ENCODE peak calls at places on chromosomes 16 and 17, in eight cellular contexts. E is PC-3; L is CD4-positive, CD25-positive, alpha-beta regulatory T cell; G is NT2/D1; T is heart right ventricle; Y is naive thymus-derived CD4-positive, alpha-beta T cell; P is CD4-positive, alpha-beta memory T cell; N is neuronal stem cell. Z is an unnamed sample. For H3K9me3, the result is how much of the 10 kb centered on the place peaks cover.

GRCh38 chr16:82888616-82889015 is 261.8 kb downstream of the CDH13 start:
- DNase-seq in G (no peak), E (no peak), N (no peak), P (no peak), Y (no peak), L (no peak), T (no peak), Z (peak)

GRCh38 chr17:6501359-6501758 is 55.0 kb downstream of the PITPNM3 start:
- DNase-seq in E (no peak), N (no peak), T (no peak), L (no peak), Y (no peak), P (no peak), G (no peak), Z (no peak)

GRCh38 chr16:81190667-81191066 is 47.8 kb upstream of the BCO1 start:
- DNase-seq in L (no peak), E (peak), N (no peak), P (no peak), Y (no peak), G (no peak), T (no peak), Z (no peak)

GRCh38 chr17:50052822-50053653 is 2.9 kb upstream of the ITGA3 start:
- DNase-seq in N (no peak), Y (no peak), P (no peak), T (peak), G (no peak), L (no peak), E (peak), Z (no peak)

GRCh38 chr16:47058295-47059086 is 85.0 kb upstream of the DNAJA2 start:
- DNase-seq in T (no peak), E (no peak), N (no peak), Y (no peak), G (no peak), L (no peak), P (no peak), Z (no peak)

GRCh38 chr17:57545836-57546305 is 199.2 kb downstream of the CCDC182 start:
- DNase-seq in P (no peak), E (no peak), Y (no peak), T (no peak), N (no peak), L (no peak), G (no peak), Z (peak)

GRCh38 chr17:79011451-79012147 is 2.0 kb upstream of the CANT1 start:
- DNase-seq in P (no peak), N (no peak), T (no peak), G (no peak), L (no peak), Y (no peak), E (peak), Z (no peak)

GRCh38 chr17:47952181-47953021 is 5.3 kb downstream of the PRR15L start:
- DNase-seq in N (no peak), Y (no peak), E (no peak), T (no peak), P (no peak), G (no peak), L (no peak), Z (no peak)

GRCh38 chr17:45143767-45144198 is 4.5 kb upstream of the HEXIM1 start:
- DNase-seq in P (no peak), T (peak), G (no peak), E (no peak), N (no peak), L (no peak), Y (peak), Z (no peak)

GRCh38 chr16:87661561-87661960 is 59.3 kb downstream of the JPH3 start:
- DNase-seq in E (peak), L (no peak), P (no peak), Y (no peak), G (peak), T (peak), N (peak), Z (peak)

GRCh38 chr16:82041542-82041941 is 6.5 kb downstream of the HSD17B2 start:
- DNase-seq in Y (no peak), N (no peak), E (no peak), T (no peak), P (no peak), G (no peak), L (no peak), Z (no peak)

GRCh38 chr16:11090947-11091785 is 146.8 kb downstream of the CLEC16A start:
- DNase-seq in L (no peak), P (no peak), N (no peak), Y (no peak), T (no peak), E (no peak), G (no peak), Z (no peak)

GRCh38 chr16:23146877-23147601 is 2.2 kb downstream of the USP31 start:
- DNase-seq in Y (no peak), N (no peak), G (no peak), T (no peak), E (no peak), P (no peak), L (no peak), Z (no peak)
- H3K4me3 ChIP-seq in Y (no peak), N (no peak), G (no peak), T (no peak), E (peak), P (no peak), L (no peak), Z (peak)

DNA sequence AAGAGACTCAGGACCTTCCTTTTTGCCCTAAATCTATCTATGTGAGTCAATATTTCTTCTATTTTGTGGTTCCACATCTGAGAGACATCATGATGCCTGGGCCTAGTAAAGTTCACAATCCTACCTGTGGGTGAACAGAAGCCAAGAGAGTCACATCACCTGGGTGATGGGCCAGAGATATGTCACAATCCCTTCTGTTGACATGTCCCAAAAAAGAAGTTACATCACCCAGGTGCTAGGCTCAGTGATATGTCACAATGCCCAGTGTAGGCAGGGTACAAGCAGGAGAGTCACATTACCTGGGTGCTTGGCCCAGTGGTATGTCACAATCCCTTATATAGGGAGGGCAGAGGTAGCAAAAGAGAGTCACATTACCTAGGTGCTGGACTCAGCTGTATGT is 2101.9 kb downstream of the TP53TG3F start:
- DNase-seq in L (no peak), P (no peak), Y (no peak), E (no peak), N (no peak), G (no peak), T (no peak), Z (no peak)
- H3K9me3 ChIP-seq in L (under half), P (under half), Y (under half), E (under half), N (half or more), G (under half), T (under half), Z (under half)

GRCh38 chr17:32795339-32795979 is 81.5 kb downstream of the MYO1D start:
- DNase-seq in P (no peak), Y (no peak), L (no peak), N (no peak), G (no peak), T (no peak), E (no peak), Z (peak)
- H3K4me3 ChIP-seq in P (no peak), Y (no peak), L (no peak), N (no peak), G (no peak), T (no peak), E (no peak), Z (no peak)

GRCh38 chr17:1643999-1644492 is 1.5 kb downstream of the SCARF1 start:
- DNase-seq in E (no peak), Y (no peak), N (no peak), G (no peak), L (no peak), P (no peak), T (no peak), Z (no peak)
- H3K9me3 ChIP-seq in E (under half), Y (under half), N (under half), G (under half), L (under half), P (under half), T (under half), Z (under half)

GRCh38 chr16:1510941-1511351 is 17.8 kb downstream of the TELO2 start:
- DNase-seq in T (no peak), E (no peak), P (no peak), L (no peak), Y (no peak), N (no peak), G (no peak), Z (no peak)

GRCh38 chr16:1511662-1512061 is 18.5 kb downstream of the TELO2 start:
- DNase-seq in T (no peak), Y (no peak), E (no peak), G (no peak), L (no peak), N (no peak), P (no peak), Z (no peak)

GRCh38 chr16:1510272-1510671 is 17.1 kb downstream of the TELO2 start:
- DNase-seq in P (no peak), N (no peak), E (no peak), G (no peak), T (no peak), L (no peak), Y (no peak), Z (no peak)

GRCh38 chr16:1508494-1509167 is 15.5 kb downstream of the TELO2 start:
- DNase-seq in T (no peak), E (no peak), Y (no peak), L (no peak), G (no peak), P (no peak), N (no peak), Z (no peak)

DNA sequence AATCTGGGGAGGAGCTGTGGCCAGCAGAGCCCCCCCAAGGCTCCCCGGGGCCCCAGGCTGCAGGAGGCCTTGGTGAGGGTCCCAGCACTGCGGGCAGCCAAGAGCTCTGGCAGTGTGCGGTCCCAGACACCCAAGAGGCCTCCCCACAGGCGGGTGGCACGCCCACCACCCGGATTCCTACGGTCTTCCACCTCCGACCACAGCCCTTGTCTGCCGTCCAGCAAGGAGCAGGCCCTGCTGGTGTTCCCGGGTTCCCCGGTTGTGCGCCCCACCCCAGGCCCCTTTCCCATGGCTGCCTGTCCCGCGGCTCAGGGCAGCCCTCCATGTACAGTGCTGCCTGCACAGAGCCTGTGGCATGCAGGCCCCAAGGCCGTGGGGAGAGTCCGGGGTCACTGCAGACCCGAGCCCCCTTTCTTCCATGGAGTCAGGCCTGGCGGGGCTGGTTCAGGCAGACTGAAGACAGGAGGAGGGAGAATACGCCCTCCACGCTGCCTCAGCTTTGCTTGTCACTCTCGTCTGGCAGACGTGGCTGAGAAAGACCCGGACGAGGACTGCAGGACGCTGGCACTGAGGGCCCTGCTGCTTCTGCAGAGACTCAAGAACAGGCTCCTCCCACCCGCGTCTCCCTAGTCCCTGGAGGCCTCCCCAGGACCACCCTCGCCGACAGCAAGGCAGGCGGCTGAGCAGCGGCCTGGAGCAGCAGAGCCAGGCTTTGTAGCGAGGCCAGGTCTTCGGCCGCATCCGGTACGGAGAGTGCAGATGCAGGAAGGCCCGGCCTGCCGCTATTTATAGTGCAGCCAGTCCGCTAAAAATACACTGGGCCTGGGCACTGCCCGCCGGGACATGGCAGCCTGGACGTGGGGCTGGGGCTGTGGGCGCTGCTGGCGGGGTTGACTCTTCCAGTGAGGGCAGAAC is 16.4 kb downstream of the TELO2 start:
- DNase-seq in N (no peak), Y (no peak), P (no peak), T (peak), L (no peak), E (no peak), G (no peak), Z (no peak)
- H3K4me3 ChIP-seq in N (no peak), Y (no peak), P (no peak), T (no peak), L (no peak), E (no peak), G (no peak), Z (no peak)

DNA sequence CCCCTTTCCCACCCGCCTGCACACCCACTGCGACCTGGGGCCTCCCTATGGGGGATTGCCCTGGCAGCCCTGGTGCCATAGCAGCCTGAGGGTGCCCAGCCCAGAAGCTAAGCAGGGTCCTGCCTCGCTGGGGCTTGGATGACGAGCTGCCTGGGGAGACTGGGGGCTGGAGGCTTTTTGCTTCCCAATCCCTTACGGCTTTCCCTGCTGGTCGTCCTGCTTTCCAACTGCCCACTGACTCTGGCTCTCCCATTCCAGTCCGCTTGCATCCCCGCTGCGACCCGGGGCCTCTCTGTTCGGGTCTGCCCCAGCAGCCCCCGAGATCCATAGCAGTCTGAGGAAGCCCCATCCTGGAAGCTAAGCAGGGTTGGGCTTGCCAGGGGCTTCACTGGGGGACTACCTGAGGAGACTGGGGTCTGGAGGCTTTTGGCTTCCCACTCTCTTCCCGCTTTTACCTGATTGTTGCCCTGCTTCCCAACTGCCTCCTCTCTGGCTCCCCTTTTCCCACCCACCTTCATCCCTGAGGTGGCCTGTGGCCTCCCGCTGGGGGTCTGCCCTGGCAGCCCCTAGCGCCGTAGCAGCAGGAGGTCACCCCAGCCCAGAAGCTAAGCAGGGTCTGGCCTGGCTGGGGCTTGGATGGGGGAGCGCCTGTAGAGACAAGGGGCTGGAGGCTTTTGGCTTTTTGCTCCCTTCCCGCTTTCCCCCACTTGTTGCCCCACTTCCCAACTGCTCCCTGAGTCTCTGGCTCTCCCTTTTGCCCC is 2292.8 kb downstream of the TP53TG3F start:
- DNase-seq in T (no peak), N (no peak), G (no peak), L (no peak), P (no peak), E (no peak), Y (no peak), Z (no peak)
- H3K9me3 ChIP-seq in T (under half), N (half or more), G (under half), L (half or more), P (under half), E (under half), Y (under half), Z (under half)

Z was measured in HAP-1.